ENCODE peak calls at places on chromosomes 11 and 22, in six cellular contexts. U is effector memory CD4-positive, alpha-beta T cell; D is tibial nerve; G is left ventricle myocardium inferior; M is keratinocyte; T is pancreas. V is an unnamed sample.
A peak's percentile ranks its signal among the peaks of the same experiment; 100 is the strongest.

GRCh38 chr11:848988-849824 is 6.6 kb downstream of the TSPAN4 start:
- DNase-seq in G (no peak), D (no peak), U (no peak), T (no peak), M (no peak), V (no peak)

GRCh38 chr11:1863352-1864215 is 10.7 kb downstream of the LSP1 start:
- DNase-seq in D (peak; percentile 77), G (peak; percentile 87), T (peak; percentile 79), U (no peak), M (no peak), V (no peak)

GRCh38 chr11:47905358-47906059 is 57.4 kb upstream of the NUP160 start:
- DNase-seq in M (no peak), G (no peak), U (no peak), T (no peak), D (no peak), V (no peak)

GRCh38 chr11:13463779-13464290 is 813 bp upstream of the BTBD10 start:
- DNase-seq in M (no peak), D (no peak), G (no peak), T (no peak), U (no peak), V (no peak)

GRCh38 chr11:128837627-128838026 is 29.5 kb downstream of the KCNJ1 start:
- DNase-seq in U (no peak), T (no peak), M (no peak), D (no peak), G (no peak), V (no peak)

GRCh38 chr11:84965484-84965883 is 661.7 kb downstream of the DLG2 start:
- DNase-seq in M (no peak), U (no peak), G (no peak), T (no peak), D (no peak), V (no peak)

GRCh38 chr11:125514336-125515101 is 18.5 kb upstream of the FEZ1 start:
- DNase-seq in U (peak; percentile 55), G (no peak), T (no peak), D (no peak), M (peak; percentile 93), V (peak; percentile 16)

GRCh38 chr11:123434262-123434661 is 4.2 kb downstream of the GRAMD1B start:
- DNase-seq in T (no peak), U (no peak), M (no peak), G (no peak), D (no peak), V (no peak)

GRCh38 chr11:75966546-75967287 is 151.7 kb downstream of the UVRAG start:
- DNase-seq in T (no peak), M (peak; percentile 5), G (no peak), D (no peak), U (no peak), V (no peak)

GRCh38 chr11:84722583-84723108 is 904.5 kb downstream of the DLG2 start:
- DNase-seq in D (no peak), U (no peak), T (no peak), M (no peak), G (no peak), V (no peak)

GRCh38 chr22:17057959-17058814 is 26.6 kb upstream of the IL17RA start:
- DNase-seq in D (peak; percentile 55), T (peak; percentile 34), G (no peak), M (no peak), U (no peak), V (peak; percentile 53)

DNA sequence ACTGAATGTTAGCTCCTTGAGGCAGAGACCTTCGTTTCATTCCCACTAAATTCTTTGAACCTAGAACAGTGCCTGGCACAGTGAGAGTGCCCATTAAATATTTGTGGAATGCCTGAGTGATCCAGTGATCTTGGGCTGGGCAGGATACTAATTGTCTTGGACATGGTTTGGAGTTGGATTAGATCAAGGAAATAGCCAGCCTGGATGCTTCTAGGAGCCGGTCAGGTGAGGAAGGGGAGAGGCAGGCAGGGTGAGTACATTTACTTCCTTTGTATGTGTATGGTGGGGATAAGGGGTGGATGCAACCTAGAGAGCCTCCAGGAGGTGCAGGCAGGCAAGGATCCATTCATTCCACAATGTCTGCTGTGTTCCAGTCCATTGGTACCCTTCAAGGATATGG is 3.6 kb downstream of the SREBF2 start:
- DNase-seq in D (no peak), T (no peak), M (no peak), G (no peak), U (no peak), V (no peak)
- H3K27me3 ChIP-seq in D (no peaks in the 10 kb centered on the region), T (no peaks in the 10 kb centered on the region), M (no peaks in the 10 kb centered on the region), G (no peaks in the 10 kb centered on the region), U (no peaks in the 10 kb centered on the region), V (no peaks in the 10 kb centered on the region)

GRCh38 chr11:130727715-130728114 is 188.6 kb downstream of the SNX19 start:
- DNase-seq in U (no peak), D (no peak), T (no peak), M (no peak), G (no peak), V (no peak)
- H3K4me1 ChIP-seq in U (no peaks in the 10 kb centered on the region), D (peaks cover 31% of the 10 kb centered on the region), T (no peaks in the 10 kb centered on the region), M (peaks cover 11% of the 10 kb centered on the region), G (peaks cover 40% of the 10 kb centered on the region), V (no peaks in the 10 kb centered on the region)

GRCh38 chr11:3782963-3783362 is 14.4 kb downstream of the NUP98 start:
- DNase-seq in M (no peak), D (no peak), G (no peak), U (no peak), T (no peak), V (no peak)

GRCh38 chr11:3781423-3781822 is 15.9 kb downstream of the NUP98 start:
- DNase-seq in M (no peak), G (no peak), U (no peak), D (no peak), T (no peak), V (no peak)

DNA sequence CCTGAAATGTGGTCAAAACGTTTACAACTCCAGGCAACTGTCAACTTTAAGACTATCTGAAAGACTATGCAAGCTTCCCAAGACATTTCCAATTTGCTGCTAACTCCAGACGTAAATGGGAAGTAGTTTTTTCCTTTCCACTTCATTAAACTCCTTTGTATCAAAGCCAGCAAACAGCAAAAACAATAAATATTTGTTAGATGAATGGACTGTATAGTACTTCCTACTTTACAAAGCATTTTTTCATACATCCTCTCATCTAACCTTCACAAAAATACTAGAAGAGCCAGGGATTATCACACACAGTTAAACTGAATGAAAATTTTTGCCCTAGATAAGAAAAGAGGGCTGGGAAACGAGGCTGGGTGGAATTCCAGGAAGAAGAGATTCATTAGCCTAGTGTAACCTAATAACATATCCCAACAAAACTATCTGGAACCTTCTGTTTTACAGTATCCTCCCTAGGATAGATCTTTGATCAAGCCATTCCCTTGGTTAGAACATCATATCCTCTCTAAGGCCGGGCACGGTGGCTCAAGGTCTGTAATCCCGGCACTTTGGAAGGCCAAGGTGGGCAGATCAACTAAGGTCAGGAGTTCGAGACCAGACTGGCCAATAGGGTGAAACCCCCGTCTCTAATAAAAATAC is 10.4 kb downstream of the NUP98 start:
- DNase-seq in T (no peak), U (no peak), G (no peak), M (no peak), D (no peak), V (no peak)
- H3K27me3 ChIP-seq in T (no peaks in the 10 kb centered on the region), U (no peaks in the 10 kb centered on the region), G (no peaks in the 10 kb centered on the region), M (no peaks in the 10 kb centered on the region), D (no peaks in the 10 kb centered on the region), V (no peaks in the 10 kb centered on the region)

GRCh38 chr22:32829451-32829851 is 27.9 kb downstream of the TIMP3 start:
- DNase-seq in T (no peak), D (no peak), U (no peak), G (no peak), M (no peak), V (no peak)
- H3K4me1 ChIP-seq in T (no peaks in the 10 kb centered on the region), D (peaks cover 94% of the 10 kb centered on the region), U (no peaks in the 10 kb centered on the region), G (peaks cover 100% of the 10 kb centered on the region), M (peaks cover 14% of the 10 kb centered on the region), V (no peaks in the 10 kb centered on the region)

GRCh38 chr22:19764636-19765476 is 4.3 kb downstream of the TBX1 start:
- DNase-seq in G (no peak), M (no peak), D (no peak), U (no peak), T (no peak), V (no peak)
- H3K27me3 ChIP-seq in G (peaks cover 94% of the 10 kb centered on the region), M (peaks cover 7% of the 10 kb centered on the region), D (peaks cover 78% of the 10 kb centered on the region), U (peaks cover 42% of the 10 kb centered on the region), T (no peaks in the 10 kb centered on the region), V (peaks cover 35% of the 10 kb centered on the region)

DNA sequence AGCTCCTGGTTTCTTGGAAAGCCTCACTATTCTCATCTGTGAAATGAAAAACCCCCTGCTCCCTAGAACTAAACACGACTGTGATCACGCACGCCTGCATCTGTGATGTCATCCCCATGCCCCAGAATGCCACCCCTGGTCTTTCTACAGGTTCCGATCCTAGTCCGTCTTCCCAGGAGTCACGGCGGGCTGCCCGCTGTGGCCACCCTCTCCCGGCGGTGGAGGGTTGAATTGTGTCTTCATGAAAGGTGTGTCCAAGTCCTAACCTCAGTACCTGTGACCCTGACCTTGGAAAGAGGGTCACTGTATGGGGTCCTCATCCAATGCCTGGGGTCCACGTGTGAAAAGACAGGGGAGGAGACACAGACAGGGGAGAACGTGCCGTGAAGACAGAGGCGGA is 14.4 kb downstream of the OSBPL5 start:
- DNase-seq in T (no peak), D (no peak), M (no peak), U (no peak), G (no peak), V (no peak)
- H3K4me1 ChIP-seq in T (no peaks in the 10 kb centered on the region), D (peaks cover 98% of the 10 kb centered on the region), M (no peaks in the 10 kb centered on the region), U (no peaks in the 10 kb centered on the region), G (peaks cover 98% of the 10 kb centered on the region), V (no peaks in the 10 kb centered on the region)

GRCh38 chr11:78787696-78788095 is 213.0 kb upstream of the NARS2 start:
- DNase-seq in G (no peak), D (no peak), U (no peak), M (no peak), T (no peak), V (no peak)
- H3K27me3 ChIP-seq in G (no peaks in the 10 kb centered on the region), D (no peaks in the 10 kb centered on the region), U (peaks cover 3% of the 10 kb centered on the region), M (no peaks in the 10 kb centered on the region), T (no peaks in the 10 kb centered on the region), V (peaks cover under 1% of the 10 kb centered on the region)

GRCh38 chr11:34219279-34219678 is 113.8 kb downstream of the NAT10 start:
- DNase-seq in G (no peak), T (no peak), D (no peak), U (no peak), M (no peak), V (no peak)

GRCh38 chr11:34222030-34222429 is 116.6 kb downstream of the NAT10 start:
- DNase-seq in D (no peak), U (no peak), G (no peak), M (no peak), T (no peak), V (no peak)

GRCh38 chr11:34218067-34218466 is 112.6 kb downstream of the NAT10 start:
- DNase-seq in D (no peak), U (no peak), G (no peak), T (no peak), M (no peak), V (no peak)

GRCh38 chr11:34223021-34223813 is 117.8 kb downstream of the NAT10 start:
- DNase-seq in D (peak; percentile 44), G (peak; percentile 61), M (no peak), T (peak; percentile 35), U (no peak), V (no peak)

GRCh38 chr11:34219862-34220490 is 114.5 kb downstream of the NAT10 start:
- DNase-seq in M (no peak), G (peak; percentile 54), U (no peak), T (no peak), D (no peak), V (no peak)
- H3K4me1 ChIP-seq in M (peaks cover 4% of the 10 kb centered on the region), G (peaks cover 30% of the 10 kb centered on the region), U (no peaks in the 10 kb centered on the region), T (no peaks in the 10 kb centered on the region), D (peaks cover 39% of the 10 kb centered on the region), V (no peaks in the 10 kb centered on the region)

DNA sequence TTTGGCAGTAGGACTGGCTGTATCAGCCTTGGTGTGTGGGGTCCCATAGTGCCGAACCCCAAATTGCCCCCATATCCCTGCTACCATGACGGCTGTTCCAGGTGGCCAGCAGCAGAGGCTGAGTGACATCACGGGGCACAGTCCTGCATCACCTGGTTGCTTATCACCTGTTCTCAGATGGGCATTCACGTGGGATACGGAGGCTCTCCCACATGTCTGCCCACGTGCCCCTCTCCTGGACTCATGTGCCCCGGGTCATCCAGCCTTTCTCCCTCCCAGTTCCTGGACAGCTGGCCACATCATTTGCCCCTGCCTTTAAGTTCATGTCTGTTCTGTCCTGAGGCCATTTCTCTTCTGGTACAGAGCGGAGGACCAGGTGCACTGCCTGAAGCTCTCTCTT is 431.0 kb upstream of the B3GAT1 start:
- DNase-seq in M (no peak), T (no peak), U (no peak), D (no peak), G (no peak), V (no peak)
- H3K27me3 ChIP-seq in M (no peaks in the 10 kb centered on the region), T (no peaks in the 10 kb centered on the region), U (peaks cover 2% of the 10 kb centered on the region), D (no peaks in the 10 kb centered on the region), G (peaks cover 54% of the 10 kb centered on the region), V (no peaks in the 10 kb centered on the region)

V was measured in naive thymus-derived CD4-positive, alpha-beta T cell.